ENCODE peak calls at places on chromosomes 6 and 20, in six cellular contexts. C, H, U, I, F and D are unnamed samples.

GRCh38 chr6:37705239-37706051 is 7.8 kb upstream of the MDGA1 start:
- DNase-seq in F (peak), C (no peak), H (no peak), U (peak), I (peak), D (no peak)

GRCh38 chr6:42095776-42096541 is 45.6 kb downstream of the TAF8 start:
- DNase-seq in C (no peak), F (no peak), H (peak), I (no peak), U (no peak), D (no peak)

GRCh38 chr20:36491901-36492617 is 49.3 kb upstream of the MYL9 start:
- DNase-seq in I (peak), H (no peak), C (no peak), F (peak), U (peak), D (peak)

GRCh38 chr6:117401799-117402198 is 23.9 kb downstream of the ROS1 start:
- DNase-seq in F (no peak), U (no peak), I (no peak), C (no peak), H (no peak), D (no peak)

GRCh38 chr20:49578436-49578835 is 10.5 kb upstream of the PTGIS start:
- DNase-seq in I (no peak), H (no peak), F (no peak), C (no peak), U (no peak), D (no peak)

GRCh38 chr6:133553652-133554051 is 312.5 kb downstream of the EYA4 start:
- DNase-seq in F (peak), C (peak), I (peak), U (peak), H (peak), D (peak)

GRCh38 chr6:125415921-125416320 is 114.2 kb upstream of the HDDC2 start:
- DNase-seq in H (no peak), U (peak), F (no peak), C (no peak), I (peak), D (peak)

GRCh38 chr20:31718952-31719643 is 3.6 kb downstream of the BCL2L1 start:
- DNase-seq in C (no peak), F (no peak), H (no peak), U (peak), I (no peak), D (peak)

GRCh38 chr6:166104872-166105271 is 62.8 kb downstream of the TBXT start:
- DNase-seq in F (no peak), I (no peak), H (no peak), U (no peak), C (no peak), D (no peak)

GRCh38 chr20:44686934-44687333 is 28.2 kb upstream of the CCN5 start:
- DNase-seq in F (no peak), C (no peak), H (peak), I (no peak), U (no peak), D (no peak)